ENCODE peak calls at places on chromosome 1, in nine cellular contexts. M is tibial nerve; G is AG04449; R is activated CD4-positive, alpha-beta T cell treated with anti-CD3 and anti-CD28 coated beads for 36 hours; L is dermis microvascular lymphatic vessel endothelial cell; N is glutamatergic neuron; F is BJ; W is lung; D is DMS53. Q is an unnamed sample.
A peak's percentile ranks its signal among the peaks of the same experiment; 100 is the strongest.

GRCh38 chr1:94045465-94046056 is 75.4 kb downstream of the ABCA4 start:
- DNase-seq in M (peak; percentile 95), G (peak; percentile 93), R (peak; percentile 69), L (peak; percentile 86), N (peak; percentile 49), F (peak; percentile 86), W (peak; percentile 91), D (peak; percentile 91), Q (peak; percentile 79)

GRCh38 chr1:236844499-236845271 is 49.6 kb downstream of the MTR start:
- DNase-seq in M (no peak), G (peak; percentile 40), R (no peak), L (no peak), N (no peak), F (peak; percentile 37), W (no peak), D (peak; percentile 10), Q (no peak)

GRCh38 chr1:203354246-203354645 is 3.3 kb upstream of the FMOD start:
- DNase-seq in M (no peak), G (no peak), R (no peak), L (no peak), N (no peak), F (peak; percentile 82), W (no peak), D (no peak), Q (no peak)

GRCh38 chr1:85168884-85169283 is 31.9 kb downstream of the SYDE2 start:
- DNase-seq in M (no peak), G (no peak), R (no peak), L (no peak), N (no peak), F (no peak), W (no peak), D (no peak), Q (no peak)

GRCh38 chr1:196516373-196516772 is 91.9 kb downstream of the KCNT2 start:
- DNase-seq in M (no peak), G (no peak), R (no peak), L (no peak), N (no peak), F (no peak), W (no peak), D (no peak), Q (no peak)

GRCh38 chr1:30759718-30760281 is 2.2 kb upstream of the LAPTM5 start:
- DNase-seq in M (no peak), G (no peak), R (peak; percentile 80), L (no peak), N (no peak), F (no peak), W (no peak), D (no peak), Q (no peak)

GRCh38 chr1:205583461-205584130 is 48.2 kb downstream of the ELK4 start:
- DNase-seq in M (no peak), G (no peak), R (no peak), L (no peak), N (no peak), F (no peak), W (no peak), D (no peak), Q (no peak)

GRCh38 chr1:25766721-25767436 is 33.1 kb upstream of the SELENON start:
- DNase-seq in M (no peak), G (no peak), R (no peak), L (no peak), N (no peak), F (no peak), W (no peak), D (no peak), Q (no peak)

GRCh38 chr1:12529640-12530174 is 88.3 kb downstream of the DHRS3 start:
- DNase-seq in M (no peak), G (no peak), R (no peak), L (no peak), N (no peak), F (no peak), W (no peak), D (no peak), Q (no peak)

GRCh38 chr1:109426278-109427170 is at the start of gene PSMA5:
- DNase-seq in M (peak; percentile 95), G (peak; percentile 97), R (peak; percentile 97), L (peak; percentile 97), N (peak; percentile 91), F (peak; percentile 98), W (peak; percentile 98), D (peak; percentile 100), Q (peak; percentile 93)

GRCh38 chr1:71292203-71292602 is 211.4 kb upstream of the ZRANB2 start:
- DNase-seq in M (no peak), G (no peak), R (no peak), L (no peak), N (no peak), F (no peak), W (no peak), D (no peak), Q (no peak)

GRCh38 chr1:228410671-228411070 is 4.0 kb upstream of the TRIM11 start:
- DNase-seq in M (no peak), G (no peak), R (no peak), L (no peak), N (no peak), F (no peak), W (no peak), D (no peak), Q (no peak)

GRCh38 chr1:28811766-28812668 is at the start of gene OPRD1:
- DNase-seq in M (no peak), G (no peak), R (peak; percentile 19), L (no peak), N (peak; percentile 56), F (no peak), W (no peak), D (peak; percentile 83), Q (no peak)

GRCh38 chr1:28370220-28371010 is 875 bp downstream of the PHACTR4 start:
- DNase-seq in M (peak; percentile 9), G (no peak), R (peak; percentile 54), L (no peak), N (peak; percentile 52), F (no peak), W (peak; percentile 29), D (peak; percentile 62), Q (no peak)

GRCh38 chr1:46254668-46255067 is 7.1 kb downstream of the RAD54L start:
- DNase-seq in M (no peak), G (no peak), R (no peak), L (no peak), N (no peak), F (no peak), W (no peak), D (no peak), Q (no peak)

GRCh38 chr1:167455786-167456446 is 62.4 kb downstream of the CD247 start:
- DNase-seq in M (no peak), G (no peak), R (peak; percentile 75), L (no peak), N (no peak), F (no peak), W (no peak), D (peak; percentile 65), Q (no peak)

GRCh38 chr1:221696045-221696444 is 45.8 kb downstream of the DUSP10 start:
- DNase-seq in M (no peak), G (no peak), R (no peak), L (no peak), N (no peak), F (no peak), W (no peak), D (no peak), Q (no peak)

GRCh38 chr1:57102957-57103356 is 137.1 kb upstream of the C8B start:
- DNase-seq in M (no peak), G (no peak), R (no peak), L (no peak), N (no peak), F (no peak), W (no peak), D (no peak), Q (no peak)

GRCh38 chr1:9020325-9020724 is 5.9 kb downstream of the SLC2A7 start:
- DNase-seq in M (no peak), G (no peak), R (no peak), L (no peak), N (no peak), F (no peak), W (no peak), D (no peak), Q (no peak)

GRCh38 chr1:165562576-165562975 is 18.8 kb downstream of the LRRC52 start:
- DNase-seq in M (no peak), G (no peak), R (no peak), L (no peak), N (no peak), F (no peak), W (no peak), D (no peak), Q (no peak)